ENCODE peak calls at places on chromosomes 13 and 19, in four cellular contexts. A is K562, F is GM12878, O is HepG2. K is an unnamed sample.

GRCh38 chr13:94236876-94237275 is 242.6 kb downstream of the DCT start:
- DNase-seq in O (no peak), F (no peak), A (no peak), K (no peak)

GRCh38 chr19:49149652-49150105 is 5.5 kb downstream of the HRC start:
- DNase-seq in O (peak), F (no peak), A (peak), K (peak)

GRCh38 chr19:7869453-7869909 is 4.7 kb downstream of the PRR36 start:
- DNase-seq in F (no peak), O (peak), A (peak), K (peak)

GRCh38 chr19:29121684-29122083 is 91.3 kb downstream of the UQCRFS1 start:
- DNase-seq in A (peak), F (no peak), O (no peak), K (no peak)

GRCh38 chr13:98512774-98513327 is 64.1 kb downstream of the STK24 start:
- DNase-seq in O (no peak), A (no peak), F (no peak), K (no peak)

GRCh38 chr19:1252221-1252817 is 3.9 kb downstream of the MIDN start:
- DNase-seq in F (no peak), O (no peak), A (no peak), K (no peak)

GRCh38 chr13:30647824-30648521 is 30.3 kb downstream of the USPL1 start:
- DNase-seq in A (no peak), F (no peak), O (no peak), K (no peak)

GRCh38 chr19:50796128-50796633 is 6.0 kb downstream of the ACP4 start:
- DNase-seq in F (no peak), A (no peak), O (peak), K (no peak)

GRCh38 chr19:50858896-50859295 is 4.2 kb downstream of the KLK3 start:
- DNase-seq in A (peak), F (no peak), O (no peak), K (no peak)

GRCh38 chr19:16654621-16655020 is 5.3 kb downstream of the SMIM7 start:
- DNase-seq in O (no peak), F (no peak), A (no peak), K (no peak)

GRCh38 chr19:13055213-13056051 is 47.2 kb downstream of the LYL1 start:
- DNase-seq in A (no peak), F (no peak), O (no peak), K (no peak)

GRCh38 chr19:46428278-46429141 is at the start of gene PNMA8C:
- DNase-seq in A (peak), O (no peak), F (no peak), K (no peak)

GRCh38 chr19:55877211-55877610 is 40.9 kb downstream of the NLRP4 start:
- DNase-seq in A (no peak), F (no peak), O (no peak), K (no peak)

GRCh38 chr13:109401891-109402290 is 384.5 kb downstream of the IRS2 start:
- DNase-seq in O (no peak), A (no peak), F (no peak), K (no peak)

GRCh38 chr19:15010497-15011255 is 31.0 kb upstream of the SLC1A6 start:
- DNase-seq in F (no peak), O (no peak), A (no peak), K (no peak)

GRCh38 chr13:94054159-94054558 is 425.3 kb downstream of the DCT start:
- DNase-seq in A (no peak), O (no peak), F (no peak), K (no peak)

GRCh38 chr13:78201411-78201810 is 282.8 kb upstream of the EDNRB start:
- DNase-seq in O (no peak), F (peak), A (no peak), K (no peak)

GRCh38 chr19:42285546-42285945 is 16.4 kb upstream of the PRR19 start:
- DNase-seq in A (no peak), F (no peak), O (no peak), K (no peak)

GRCh38 chr19:52896431-52897148 is 845 bp downstream of the ZNF320 start:
- DNase-seq in A (peak), O (no peak), F (no peak), K (peak)

GRCh38 chr19:56141416-56141992 is 417 bp downstream of the ZNF444 start:
- DNase-seq in A (no peak), O (no peak), F (no peak), K (no peak)

GRCh38 chr19:41351339-41352245 is 2.1 kb downstream of the TGFB1 start:
- DNase-seq in F (no peak), A (peak), O (no peak), K (peak)

GRCh38 chr13:46405457-46405856 is 18.4 kb upstream of the RUBCNL start:
- DNase-seq in O (no peak), A (no peak), F (no peak), K (no peak)

GRCh38 chr13:98791611-98792010 is 39.1 kb upstream of the SLC15A1 start:
- DNase-seq in F (no peak), O (no peak), A (no peak), K (no peak)

GRCh38 chr19:48461982-48462655 is 6.7 kb downstream of the KCNJ14 start:
- DNase-seq in F (no peak), O (no peak), A (peak), K (peak)

GRCh38 chr19:40718774-40719391 is 2.0 kb downstream of the ITPKC start:
- DNase-seq in F (peak), A (peak), O (peak), K (no peak)

GRCh38 chr19:3033595-3034193 is 4.6 kb upstream of the TLE2 start:
- DNase-seq in F (no peak), A (no peak), O (no peak), K (no peak)

GRCh38 chr13:68234278-68234677 is 1004.1 kb upstream of the PCDH9 start:
- DNase-seq in F (no peak), A (no peak), O (no peak), K (no peak)

GRCh38 chr19:6717036-6717435 is 3.4 kb downstream of the C3 start:
- DNase-seq in F (no peak), A (no peak), O (no peak), K (no peak)

GRCh38 chr13:107678075-107678689 is 537.2 kb downstream of the LIG4 start:
- DNase-seq in A (no peak), F (no peak), O (no peak), K (no peak)

GRCh38 chr19:20453424-20453938 is 112.1 kb downstream of the ZNF737 start:
- DNase-seq in A (no peak), F (no peak), O (no peak), K (no peak)

GRCh38 chr13:74661851-74662250 is 527.6 kb upstream of the KLF12 start:
- DNase-seq in F (no peak), O (no peak), A (no peak), K (no peak)

GRCh38 chr19:14198384-14199376 is 7.3 kb downstream of the ADGRL1 start:
- DNase-seq in O (peak), F (no peak), A (no peak), K (no peak)

GRCh38 chr13:61170791-61171330 is 244.8 kb downstream of the PCDH20 start:
- DNase-seq in F (no peak), A (no peak), O (no peak), K (no peak)

GRCh38 chr13:102226591-102226990 is 175.3 kb downstream of the FGF14 start:
- DNase-seq in A (no peak), F (no peak), O (no peak), K (no peak)

GRCh38 chr13:44759723-44760360 is 183.7 kb upstream of the TSC22D1 start:
- DNase-seq in O (peak), F (no peak), A (no peak), K (peak)

GRCh38 chr13:34897220-34897619 is 44.9 kb upstream of the NBEA start:
- DNase-seq in F (no peak), O (no peak), A (no peak), K (no peak)

GRCh38 chr13:64234255-64234654 is 2818.6 kb upstream of the PCDH20 start:
- DNase-seq in O (no peak), A (no peak), F (no peak), K (no peak)

GRCh38 chr13:74200081-74200480 is 65.9 kb upstream of the KLF12 start:
- DNase-seq in O (no peak), A (no peak), F (no peak), K (no peak)

GRCh38 chr19:55372316-55373081 is 2.2 kb upstream of the IL11 start:
- DNase-seq in F (no peak), O (peak), A (no peak), K (no peak)

GRCh38 chr19:3981373-3981735 is 3.9 kb downstream of the EEF2 start:
- DNase-seq in O (no peak), F (no peak), A (no peak), K (no peak)

GRCh38 chr19:5654931-5655330 is 25.4 kb downstream of the MICOS13 start:
- DNase-seq in O (no peak), F (no peak), A (no peak), K (no peak)

GRCh38 chr19:5655412-5655811 is 24.9 kb downstream of the MICOS13 start:
- DNase-seq in F (no peak), O (no peak), A (no peak), K (no peak)

GRCh38 chr19:5652261-5652660 is 28.1 kb downstream of the MICOS13 start:
- DNase-seq in F (no peak), A (no peak), O (no peak), K (no peak)

GRCh38 chr19:5648464-5648863 is 25.6 kb downstream of the SAFB start:
- DNase-seq in A (no peak), F (no peak), O (no peak), K (no peak)

DNA sequence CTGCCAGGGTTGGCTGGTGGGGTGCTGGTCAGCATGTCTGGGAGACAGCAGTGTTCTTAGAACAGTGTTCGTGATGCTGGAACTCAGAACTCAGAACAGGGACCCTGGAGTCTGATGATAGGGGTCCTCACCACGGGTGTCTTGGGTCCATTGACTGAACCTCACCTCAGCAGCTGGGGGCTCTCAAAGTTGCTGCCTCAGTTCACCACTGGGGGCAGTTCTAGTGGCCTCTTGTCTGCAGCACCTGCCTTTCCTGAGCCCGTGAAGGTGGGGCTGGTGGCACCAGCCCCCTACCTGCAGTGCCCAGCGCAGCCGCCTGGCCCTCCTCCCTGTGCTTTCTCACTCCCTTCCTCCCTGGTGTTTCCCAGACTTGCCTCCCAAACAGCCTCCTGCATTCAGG is 28.5 kb downstream of the SAFB start:
- DNase-seq in F (no peak), O (no peak), A (no peak), K (no peak)
- TF ChIP-seq TARDBP in F (no peak), O (no peak), A (no peak), K (no peak)

GRCh38 chr13:79678100-79678499 is 197.1 kb downstream of the NDFIP2 start:
- DNase-seq in F (no peak), O (peak), A (no peak), K (no peak)
- TF ChIP-seq FOXK2 in F (no peak), O (no peak), A (no peak), K (no peak)

DNA sequence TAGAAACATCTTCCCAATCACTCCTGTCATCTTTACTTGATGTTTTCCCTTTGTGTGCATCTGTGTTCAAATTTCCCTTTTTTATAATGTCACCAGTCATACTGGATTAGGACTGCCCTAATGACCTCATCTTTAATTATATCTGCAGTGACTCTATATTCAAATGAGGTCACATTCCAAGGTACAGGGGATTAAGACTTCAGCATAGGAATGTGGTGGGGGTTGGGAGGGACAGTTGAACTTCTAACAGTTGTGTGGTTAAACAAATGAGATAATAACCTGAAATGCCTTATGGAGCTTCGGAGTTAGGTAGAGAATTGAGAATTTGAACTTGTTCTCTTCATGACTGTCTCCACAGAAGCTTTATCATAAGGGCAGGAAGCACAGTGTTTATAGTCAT is 23.0 kb downstream of the PAN3 start:
- DNase-seq in O (peak), F (no peak), A (no peak), K (no peak)
- TF ChIP-seq BHLHE40 in O (no peak), F (no peak), A (no peak), K (no peak)

GRCh38 chr13:40161008-40161694 is 505.3 kb downstream of the FOXO1 start:
- DNase-seq in O (no peak), A (no peak), F (no peak), K (no peak)
- TF ChIP-seq TARDBP in O (no peak), A (no peak), F (no peak), K (no peak)